ENCODE peak calls at places on chromosome 6, in nine cellular contexts. One of them, this sample, is unnamed. For H3K4me1, the result is how much of the 10 kb centered on the place peaks cover.

GRCh38 chr6:108165714-108166663 is at the start of gene NR2E1:
- DNase-seq in heart right ventricle: no peak
- DNase-seq in HepG2: no peak
- DNase-seq in IMR-90: peak
- DNase-seq in cardiac muscle cell: no peak
- DNase-seq in mammary epithelial cell: peak
- DNase-seq in foreskin keratinocyte: peak
- DNase-seq in tibial artery: no peak
- DNase-seq in transverse colon: no peak
- DNase-seq in this sample: peak

GRCh38 chr6:21808045-21808470 is 214.5 kb downstream of the SOX4 start:
- DNase-seq in cardiac muscle cell: peak
- DNase-seq in HepG2: no peak
- DNase-seq in IMR-90: peak
- DNase-seq in mammary epithelial cell: peak
- DNase-seq in tibial artery: no peak
- DNase-seq in transverse colon: no peak
- DNase-seq in foreskin keratinocyte: peak
- DNase-seq in heart right ventricle: peak
- DNase-seq in this sample: no peak

GRCh38 chr6:8074213-8074612 is 10.0 kb upstream of the BLOC1S5 start:
- DNase-seq in mammary epithelial cell: no peak
- DNase-seq in transverse colon: no peak
- DNase-seq in cardiac muscle cell: peak
- DNase-seq in foreskin keratinocyte: no peak
- DNase-seq in tibial artery: no peak
- DNase-seq in IMR-90: peak
- DNase-seq in heart right ventricle: no peak
- DNase-seq in HepG2: no peak
- DNase-seq in this sample: no peak

GRCh38 chr6:166655251-166655650 is 28.2 kb upstream of the RPS6KA2 start:
- DNase-seq in mammary epithelial cell: no peak
- DNase-seq in tibial artery: no peak
- DNase-seq in transverse colon: no peak
- DNase-seq in HepG2: peak
- DNase-seq in heart right ventricle: no peak
- DNase-seq in foreskin keratinocyte: no peak
- DNase-seq in cardiac muscle cell: no peak
- DNase-seq in IMR-90: no peak
- DNase-seq in this sample: no peak

GRCh38 chr6:73290435-73290834 is 27.4 kb upstream of the KHDC1 start:
- DNase-seq in mammary epithelial cell: peak
- DNase-seq in tibial artery: no peak
- DNase-seq in IMR-90: peak
- DNase-seq in transverse colon: no peak
- DNase-seq in foreskin keratinocyte: peak
- DNase-seq in HepG2: no peak
- DNase-seq in cardiac muscle cell: no peak
- DNase-seq in heart right ventricle: no peak
- DNase-seq in this sample: no peak

GRCh38 chr6:107493158-107494057 is 3.5 kb downstream of the SOBP start:
- DNase-seq in foreskin keratinocyte: no peak
- DNase-seq in mammary epithelial cell: no peak
- DNase-seq in cardiac muscle cell: peak
- DNase-seq in tibial artery: no peak
- DNase-seq in heart right ventricle: peak
- DNase-seq in HepG2: peak
- DNase-seq in transverse colon: no peak
- DNase-seq in IMR-90: peak
- DNase-seq in this sample: no peak

GRCh38 chr6:134835998-134836397 is 113.9 kb downstream of the ALDH8A1 start:
- DNase-seq in tibial artery: no peak
- DNase-seq in mammary epithelial cell: no peak
- DNase-seq in HepG2: no peak
- DNase-seq in cardiac muscle cell: peak
- DNase-seq in heart right ventricle: no peak
- DNase-seq in IMR-90: peak
- DNase-seq in foreskin keratinocyte: no peak
- DNase-seq in transverse colon: no peak
- DNase-seq in this sample: no peak

GRCh38 chr6:42120895-42121865 is 21.2 kb downstream of the C6orf132 start:
- DNase-seq in mammary epithelial cell: no peak
- DNase-seq in foreskin keratinocyte: no peak
- DNase-seq in heart right ventricle: no peak
- DNase-seq in tibial artery: no peak
- DNase-seq in HepG2: no peak
- DNase-seq in cardiac muscle cell: no peak
- DNase-seq in IMR-90: no peak
- DNase-seq in transverse colon: peak
- DNase-seq in this sample: no peak

GRCh38 chr6:119541132-119541905 is 191.8 kb upstream of the MAN1A1 start:
- DNase-seq in cardiac muscle cell: peak
- DNase-seq in IMR-90: peak
- DNase-seq in HepG2: no peak
- DNase-seq in heart right ventricle: no peak
- DNase-seq in mammary epithelial cell: peak
- DNase-seq in transverse colon: no peak
- DNase-seq in foreskin keratinocyte: peak
- DNase-seq in tibial artery: no peak
- DNase-seq in this sample: no peak

GRCh38 chr6:74925683-74926082 is 280.2 kb downstream of the COL12A1 start:
- DNase-seq in transverse colon: no peak
- DNase-seq in foreskin keratinocyte: no peak
- DNase-seq in IMR-90: no peak
- DNase-seq in tibial artery: no peak
- DNase-seq in cardiac muscle cell: no peak
- DNase-seq in mammary epithelial cell: no peak
- DNase-seq in HepG2: no peak
- DNase-seq in heart right ventricle: no peak
- DNase-seq in this sample: no peak

GRCh38 chr6:159092631-159093030 is 47.8 kb upstream of the TAGAP start:
- DNase-seq in HepG2: no peak
- DNase-seq in heart right ventricle: no peak
- DNase-seq in tibial artery: no peak
- DNase-seq in cardiac muscle cell: peak
- DNase-seq in IMR-90: no peak
- DNase-seq in foreskin keratinocyte: no peak
- DNase-seq in transverse colon: no peak
- DNase-seq in mammary epithelial cell: no peak
- DNase-seq in this sample: no peak

GRCh38 chr6:126546771-126547170 is 206.9 kb downstream of the CENPW start:
- DNase-seq in cardiac muscle cell: no peak
- DNase-seq in IMR-90: peak
- DNase-seq in transverse colon: no peak
- DNase-seq in tibial artery: no peak
- DNase-seq in HepG2: no peak
- DNase-seq in heart right ventricle: no peak
- DNase-seq in mammary epithelial cell: no peak
- DNase-seq in foreskin keratinocyte: peak
- DNase-seq in this sample: no peak

GRCh38 chr6:169794317-169795055 is 43.1 kb downstream of the ERMARD start:
- DNase-seq in HepG2: no peak
- DNase-seq in tibial artery: no peak
- DNase-seq in IMR-90: no peak
- DNase-seq in foreskin keratinocyte: no peak
- DNase-seq in transverse colon: no peak
- DNase-seq in cardiac muscle cell: no peak
- DNase-seq in mammary epithelial cell: no peak
- DNase-seq in heart right ventricle: no peak
- DNase-seq in this sample: peak

GRCh38 chr6:52553158-52553557 is 23.7 kb downstream of the TRAM2 start:
- DNase-seq in foreskin keratinocyte: no peak
- DNase-seq in transverse colon: no peak
- DNase-seq in HepG2: no peak
- DNase-seq in mammary epithelial cell: no peak
- DNase-seq in tibial artery: no peak
- DNase-seq in IMR-90: no peak
- DNase-seq in heart right ventricle: no peak
- DNase-seq in cardiac muscle cell: no peak
- DNase-seq in this sample: no peak

GRCh38 chr6:52552278-52552643 is 24.6 kb downstream of the TRAM2 start:
- DNase-seq in transverse colon: peak
- DNase-seq in IMR-90: no peak
- DNase-seq in mammary epithelial cell: no peak
- DNase-seq in cardiac muscle cell: no peak
- DNase-seq in heart right ventricle: no peak
- DNase-seq in tibial artery: no peak
- DNase-seq in foreskin keratinocyte: no peak
- DNase-seq in HepG2: no peak
- DNase-seq in this sample: peak

GRCh38 chr6:52555531-52556228 is 21.2 kb downstream of the TRAM2 start:
- DNase-seq in transverse colon: no peak
- DNase-seq in IMR-90: peak
- DNase-seq in HepG2: no peak
- DNase-seq in cardiac muscle cell: no peak
- DNase-seq in foreskin keratinocyte: no peak
- DNase-seq in tibial artery: no peak
- DNase-seq in mammary epithelial cell: no peak
- DNase-seq in heart right ventricle: no peak
- DNase-seq in this sample: no peak

GRCh38 chr6:52553719-52554118 is 23.1 kb downstream of the TRAM2 start:
- DNase-seq in foreskin keratinocyte: no peak
- DNase-seq in mammary epithelial cell: no peak
- DNase-seq in cardiac muscle cell: no peak
- DNase-seq in IMR-90: no peak
- DNase-seq in transverse colon: no peak
- DNase-seq in HepG2: no peak
- DNase-seq in tibial artery: no peak
- DNase-seq in heart right ventricle: no peak
- DNase-seq in this sample: no peak

DNA sequence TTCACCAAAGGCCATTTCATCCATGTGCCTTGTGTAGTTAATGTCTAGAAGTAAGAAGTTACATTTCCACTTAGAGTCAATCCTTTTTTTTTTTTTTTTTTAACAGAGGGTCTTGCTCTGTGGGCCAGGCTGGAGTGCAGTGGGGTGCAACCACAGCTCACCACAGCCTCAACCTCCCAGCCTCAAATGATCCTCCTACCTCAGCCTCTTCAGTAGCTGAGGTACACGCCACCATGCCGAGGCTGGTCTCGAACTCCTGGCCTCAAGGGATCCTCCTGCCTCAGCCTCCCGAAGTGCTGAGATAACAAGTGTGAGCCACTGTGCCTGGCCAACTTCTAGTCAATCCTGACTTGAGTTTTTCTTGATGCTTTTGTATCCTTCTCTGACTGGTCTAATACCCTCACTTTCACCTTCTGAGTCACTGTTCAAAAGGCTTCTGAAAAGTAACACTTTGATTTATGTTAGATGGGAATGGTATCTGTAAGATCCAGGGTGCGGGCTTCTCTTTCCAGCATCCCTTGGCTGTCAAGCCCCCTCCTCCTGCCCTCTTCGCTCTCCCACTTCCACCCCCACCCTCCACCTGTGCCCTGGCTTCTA is 22.1 kb downstream of the TRAM2 start:
- DNase-seq in IMR-90: no peak
- DNase-seq in cardiac muscle cell: no peak
- DNase-seq in tibial artery: no peak
- DNase-seq in transverse colon: no peak
- DNase-seq in heart right ventricle: no peak
- DNase-seq in foreskin keratinocyte: no peak
- DNase-seq in HepG2: no peak
- DNase-seq in mammary epithelial cell: no peak
- DNase-seq in this sample: no peak
- H3K4me1 ChIP-seq in IMR-90: half or more
- H3K4me1 ChIP-seq in cardiac muscle cell: under half
- H3K4me1 ChIP-seq in tibial artery: half or more
- H3K4me1 ChIP-seq in transverse colon: under half
- H3K4me1 ChIP-seq in heart right ventricle: under half
- H3K4me1 ChIP-seq in foreskin keratinocyte: under half
- H3K4me1 ChIP-seq in HepG2: half or more
- H3K4me1 ChIP-seq in mammary epithelial cell: under half
- H3K4me1 ChIP-seq in this sample: half or more

DNA sequence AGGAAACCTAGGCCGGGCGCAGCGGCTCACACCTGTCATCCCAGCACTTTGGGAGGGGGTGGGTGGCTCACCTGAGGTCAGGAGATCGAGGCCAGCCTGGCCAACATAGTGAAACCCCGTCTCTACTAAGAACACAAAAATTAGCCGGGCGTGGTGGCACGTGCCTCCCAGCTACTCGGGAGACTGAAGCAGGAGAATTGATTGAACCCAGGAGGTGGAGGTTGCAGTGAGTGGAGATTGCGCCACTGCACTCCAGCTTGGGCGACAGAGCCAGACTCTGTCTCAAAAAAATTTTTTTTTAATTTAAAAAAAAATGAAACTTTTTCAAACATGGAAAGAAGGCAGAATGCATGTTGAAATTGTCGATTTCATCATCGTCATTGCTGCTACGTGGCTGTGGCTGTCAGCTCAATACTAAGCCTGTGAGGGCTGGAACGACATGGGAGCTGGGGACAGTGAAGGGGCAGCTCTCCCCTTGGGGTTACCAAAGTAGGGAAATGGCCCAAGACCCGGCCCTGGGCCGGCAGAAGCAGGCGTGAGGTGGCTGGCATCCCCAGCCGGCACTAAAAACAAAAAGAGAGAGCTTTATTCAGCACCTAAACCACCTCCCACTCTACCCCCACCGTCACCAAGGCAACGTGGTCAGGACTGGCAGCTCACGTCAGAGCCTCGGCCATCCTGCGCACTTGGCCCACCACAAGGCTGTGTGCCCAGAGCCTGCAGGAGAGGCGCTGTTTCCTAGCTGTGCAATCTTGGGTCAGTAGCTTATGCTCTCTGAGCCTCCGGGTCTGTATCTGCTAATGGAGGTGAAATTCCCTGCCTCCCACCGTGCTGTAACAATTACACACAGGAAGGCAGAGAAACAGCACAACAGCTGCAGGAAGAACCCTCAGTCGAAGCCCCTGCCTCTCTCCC is 30.8 kb downstream of the AGPAT4 start:
- DNase-seq in cardiac muscle cell: peak
- DNase-seq in heart right ventricle: no peak
- DNase-seq in HepG2: no peak
- DNase-seq in IMR-90: peak
- DNase-seq in transverse colon: no peak
- DNase-seq in mammary epithelial cell: no peak
- DNase-seq in foreskin keratinocyte: no peak
- DNase-seq in tibial artery: no peak
- DNase-seq in this sample: no peak
- TF ChIP-seq CTCF in cardiac muscle cell: no peak
- TF ChIP-seq CTCF in heart right ventricle: no peak
- TF ChIP-seq CTCF in HepG2: no peak
- TF ChIP-seq CTCF in IMR-90: no peak
- TF ChIP-seq CTCF in transverse colon: no peak
- TF ChIP-seq CTCF in mammary epithelial cell: no peak
- TF ChIP-seq CTCF in foreskin keratinocyte: no peak
- TF ChIP-seq CTCF in tibial artery: no peak
- TF ChIP-seq CTCF in this sample: no peak

GRCh38 chr6:25935953-25936352 is 5.5 kb upstream of the SLC17A2 start:
- DNase-seq in HepG2: no peak
- DNase-seq in transverse colon: no peak
- DNase-seq in IMR-90: no peak
- DNase-seq in foreskin keratinocyte: no peak
- DNase-seq in mammary epithelial cell: no peak
- DNase-seq in heart right ventricle: no peak
- DNase-seq in tibial artery: no peak
- DNase-seq in cardiac muscle cell: no peak
- DNase-seq in this sample: no peak
- H3K27ac ChIP-seq in HepG2: no peak
- H3K27ac ChIP-seq in transverse colon: no peak
- H3K27ac ChIP-seq in IMR-90: no peak
- H3K27ac ChIP-seq in foreskin keratinocyte: no peak
- H3K27ac ChIP-seq in mammary epithelial cell: no peak
- H3K27ac ChIP-seq in heart right ventricle: no peak
- H3K27ac ChIP-seq in tibial artery: no peak
- H3K27ac ChIP-seq in cardiac muscle cell: no peak
- H3K27ac ChIP-seq in this sample: no peak

GRCh38 chr6:103154779-103155572 is 1704.7 kb downstream of the HACE1 start:
- DNase-seq in cardiac muscle cell: no peak
- DNase-seq in HepG2: no peak
- DNase-seq in transverse colon: no peak
- DNase-seq in IMR-90: no peak
- DNase-seq in mammary epithelial cell: no peak
- DNase-seq in foreskin keratinocyte: no peak
- DNase-seq in heart right ventricle: no peak
- DNase-seq in tibial artery: no peak
- DNase-seq in this sample: no peak
- H3K4me1 ChIP-seq in cardiac muscle cell: under half
- H3K4me1 ChIP-seq in HepG2: under half
- H3K4me1 ChIP-seq in transverse colon: under half
- H3K4me1 ChIP-seq in IMR-90: under half
- H3K4me1 ChIP-seq in mammary epithelial cell: under half
- H3K4me1 ChIP-seq in foreskin keratinocyte: under half
- H3K4me1 ChIP-seq in heart right ventricle: under half
- H3K4me1 ChIP-seq in tibial artery: under half
- H3K4me1 ChIP-seq in this sample: under half

This sample was measured in ascending aorta.